ENCODE peak calls at places on chromosomes 6 and 20, in ten cellular contexts. K, S, A, R, C, L, I, T, H and Z are unnamed samples.

GRCh38 chr20:13857304-13857703 is 72.5 kb downstream of the NDUFAF5 start:
- DNase-seq in K (no peak), S (no peak), A (no peak), R (no peak), C (no peak), L (no peak), I (no peak), T (no peak), H (peak), Z (no peak)

GRCh38 chr6:161233986-161234620 is 39.8 kb downstream of the AGPAT4 start:
- DNase-seq in K (no peak), S (no peak), A (peak), R (peak), C (peak), L (no peak), I (no peak), T (no peak), H (peak), Z (no peak)

GRCh38 chr6:114534813-114535212 is 192.0 kb upstream of the HS3ST5 start:
- DNase-seq in K (no peak), S (no peak), A (no peak), R (no peak), C (no peak), L (no peak), I (no peak), T (no peak), H (no peak), Z (no peak)

GRCh38 chr20:1820137-1821074 is 74.8 kb upstream of the SIRPA start:
- DNase-seq in K (no peak), S (no peak), A (no peak), R (peak), C (no peak), L (no peak), I (no peak), T (no peak), H (peak), Z (no peak)

GRCh38 chr6:21163110-21163837 is 430.3 kb upstream of the SOX4 start:
- DNase-seq in K (no peak), S (no peak), A (no peak), R (peak), C (no peak), L (no peak), I (no peak), T (no peak), H (no peak), Z (no peak)

GRCh38 chr6:148803979-148804378 is 57.1 kb downstream of the UST start:
- DNase-seq in K (no peak), S (no peak), A (no peak), R (no peak), C (no peak), L (no peak), I (no peak), T (no peak), H (no peak), Z (no peak)

GRCh38 chr6:97189767-97190166 is 93.2 kb downstream of the MMS22L start:
- DNase-seq in K (no peak), S (no peak), A (no peak), R (peak), C (no peak), L (no peak), I (no peak), T (no peak), H (no peak), Z (no peak)

GRCh38 chr20:51497542-51498467 is 44.7 kb downstream of the NFATC2 start:
- DNase-seq in K (no peak), S (peak), A (peak), R (peak), C (peak), L (no peak), I (peak), T (no peak), H (no peak), Z (no peak)

GRCh38 chr20:41011551-41012067 is 17.0 kb upstream of the TOP1 start:
- DNase-seq in K (no peak), S (no peak), A (no peak), R (no peak), C (no peak), L (peak), I (peak), T (no peak), H (peak), Z (no peak)

GRCh38 chr20:56765172-56766073 is 136.3 kb downstream of the TFAP2C start:
- DNase-seq in K (no peak), S (no peak), A (no peak), R (no peak), C (peak), L (no peak), I (no peak), T (no peak), H (no peak), Z (no peak)

GRCh38 chr20:38211200-38212097 is 46.4 kb upstream of the TGM2 start:
- DNase-seq in K (no peak), S (no peak), A (no peak), R (no peak), C (no peak), L (no peak), I (no peak), T (no peak), H (no peak), Z (no peak)

GRCh38 chr20:43915209-43916072 is 789 bp downstream of the TOX2 start:
- DNase-seq in K (no peak), S (peak), A (no peak), R (peak), C (no peak), L (no peak), I (no peak), T (peak), H (no peak), Z (peak)

GRCh38 chr20:51529758-51530157 is 12.8 kb downstream of the NFATC2 start:
- DNase-seq in K (no peak), S (peak), A (no peak), R (no peak), C (peak), L (no peak), I (no peak), T (no peak), H (no peak), Z (no peak)

GRCh38 chr6:118651282-118652050 is at the start of gene CEP85L:
- DNase-seq in K (peak), S (peak), A (peak), R (peak), C (peak), L (peak), I (peak), T (peak), H (peak), Z (peak)

GRCh38 chr20:13220857-13221297 is at the start of gene ISM1:
- DNase-seq in K (peak), S (no peak), A (no peak), R (peak), C (no peak), L (no peak), I (peak), T (peak), H (no peak), Z (peak)

GRCh38 chr6:83092756-83093399 is 25.4 kb downstream of the DOP1A start:
- DNase-seq in K (no peak), S (no peak), A (no peak), R (peak), C (no peak), L (no peak), I (no peak), T (no peak), H (no peak), Z (no peak)

GRCh38 chr20:36620917-36621316 is 15.3 kb downstream of the RAB5IF start:
- DNase-seq in K (no peak), S (no peak), A (no peak), R (no peak), C (no peak), L (no peak), I (no peak), T (no peak), H (no peak), Z (no peak)

GRCh38 chr6:53244958-53245357 is 96.3 kb upstream of the GCM1 start:
- DNase-seq in K (no peak), S (no peak), A (no peak), R (no peak), C (no peak), L (no peak), I (peak), T (no peak), H (no peak), Z (no peak)

GRCh38 chr20:7856756-7857155 is 83.5 kb downstream of the HAO1 start:
- DNase-seq in K (no peak), S (no peak), A (no peak), R (peak), C (no peak), L (no peak), I (peak), T (no peak), H (no peak), Z (no peak)

GRCh38 chr6:147382945-147383554 is 125.4 kb upstream of the SAMD5 start:
- DNase-seq in K (no peak), S (no peak), A (no peak), R (peak), C (peak), L (no peak), I (peak), T (no peak), H (no peak), Z (no peak)